ENCODE peak calls at places on chromosome 4, in ten cellular contexts. G is lung; V is GM23248; H is effector memory CD4-positive, alpha-beta T cell; P is mammary epithelial cell; T is sigmoid colon; Y is A673; C is Peyer's patch; M is heart left ventricle; N is CD8-positive, alpha-beta T cell. D is an unnamed sample.

GRCh38 chr4:95248713-95249401 is 299.9 kb downstream of the UNC5C start:
- DNase-seq in G (no peak), V (peak), H (no peak), P (peak), T (no peak), Y (no peak), C (no peak), M (no peak), N (no peak), D (no peak)

GRCh38 chr4:70425306-70425705 is 27.6 kb downstream of the OPRPN start:
- DNase-seq in G (no peak), V (no peak), H (no peak), P (no peak), T (no peak), Y (peak), C (no peak), M (no peak), N (no peak), D (no peak)

GRCh38 chr4:93791570-93792195 is 36.9 kb upstream of the ATOH1 start:
- DNase-seq in G (peak), V (peak), H (no peak), P (peak), T (no peak), Y (peak), C (no peak), M (peak), N (no peak), D (peak)

GRCh38 chr4:41346306-41347061 is 89.8 kb downstream of the UCHL1 start:
- DNase-seq in G (no peak), V (peak), H (no peak), P (no peak), T (no peak), Y (peak), C (no peak), M (no peak), N (no peak), D (no peak)

GRCh38 chr4:170979736-170980135 is 833.5 kb upstream of the GALNTL6 start:
- DNase-seq in G (no peak), V (no peak), H (no peak), P (peak), T (no peak), Y (no peak), C (no peak), M (no peak), N (no peak), D (peak)

GRCh38 chr4:127015616-127016015 is 617.1 kb upstream of the INTU start:
- DNase-seq in G (no peak), V (no peak), H (no peak), P (no peak), T (no peak), Y (no peak), C (no peak), M (no peak), N (no peak), D (no peak)

GRCh38 chr4:113584407-113585150 is 177.0 kb downstream of the CAMK2D start:
- DNase-seq in G (no peak), V (peak), H (no peak), P (no peak), T (no peak), Y (peak), C (no peak), M (no peak), N (no peak), D (peak)

GRCh38 chr4:128371004-128371777 is 83.6 kb upstream of the PGRMC2 start:
- DNase-seq in G (no peak), V (peak), H (no peak), P (peak), T (no peak), Y (no peak), C (no peak), M (no peak), N (no peak), D (no peak)

GRCh38 chr4:87270144-87270543 is 49.7 kb upstream of the KLHL8 start:
- DNase-seq in G (no peak), V (peak), H (no peak), P (peak), T (no peak), Y (peak), C (no peak), M (peak), N (no peak), D (peak)

GRCh38 chr4:128556756-128557155 is 252.7 kb upstream of the JADE1 start:
- DNase-seq in G (no peak), V (no peak), H (no peak), P (no peak), T (no peak), Y (no peak), C (no peak), M (no peak), N (no peak), D (no peak)

GRCh38 chr4:169124661-169125060 is 114.6 kb upstream of the CBR4 start:
- DNase-seq in G (no peak), V (no peak), H (no peak), P (peak), T (no peak), Y (no peak), C (no peak), M (no peak), N (no peak), D (no peak)

GRCh38 chr4:186563761-186564160 is 8.4 kb upstream of the MTNR1A start:
- DNase-seq in G (no peak), V (no peak), H (no peak), P (no peak), T (no peak), Y (no peak), C (no peak), M (no peak), N (no peak), D (no peak)

GRCh38 chr4:121072836-121073362 is 564 bp upstream of the NDNF start:
- DNase-seq in G (peak), V (peak), H (no peak), P (no peak), T (peak), Y (no peak), C (no peak), M (peak), N (no peak), D (no peak)

GRCh38 chr4:87266986-87267385 is 46.6 kb upstream of the KLHL8 start:
- DNase-seq in G (no peak), V (no peak), H (no peak), P (no peak), T (no peak), Y (no peak), C (no peak), M (no peak), N (no peak), D (no peak)

GRCh38 chr4:8410641-8411271 is 29.8 kb downstream of the ACOX3 start:
- DNase-seq in G (peak), V (peak), H (no peak), P (peak), T (no peak), Y (peak), C (peak), M (peak), N (no peak), D (peak)

GRCh38 chr4:176957353-176958118 is 164.8 kb upstream of the VEGFC start:
- DNase-seq in G (no peak), V (no peak), H (no peak), P (no peak), T (no peak), Y (no peak), C (no peak), M (no peak), N (no peak), D (no peak)

GRCh38 chr4:99927566-99927965 is 18.9 kb downstream of the DNAJB14 start:
- DNase-seq in G (no peak), V (no peak), H (no peak), P (no peak), T (no peak), Y (no peak), C (no peak), M (no peak), N (no peak), D (no peak)

GRCh38 chr4:161419822-161420221 is 744.0 kb downstream of the FSTL5 start:
- DNase-seq in G (no peak), V (no peak), H (no peak), P (no peak), T (no peak), Y (peak), C (no peak), M (no peak), N (no peak), D (peak)

GRCh38 chr4:112604590-112604989 is 32.1 kb downstream of the ZGRF1 start:
- DNase-seq in G (peak), V (peak), H (peak), P (peak), T (no peak), Y (peak), C (no peak), M (peak), N (no peak), D (peak)

GRCh38 chr4:185566972-185567749 is 31.9 kb upstream of the PDLIM3 start:
- DNase-seq in G (no peak), V (peak), H (no peak), P (no peak), T (peak), Y (peak), C (no peak), M (peak), N (no peak), D (peak)

GRCh38 chr4:125317526-125317880 is 2.7 kb downstream of the FAT4 start:
- DNase-seq in G (no peak), V (peak), H (no peak), P (peak), T (peak), Y (peak), C (peak), M (peak), N (no peak), D (peak)

GRCh38 chr4:111530446-111530845 is 614.8 kb upstream of the FAM241A start:
- DNase-seq in G (no peak), V (no peak), H (no peak), P (no peak), T (no peak), Y (no peak), C (no peak), M (no peak), N (no peak), D (no peak)

GRCh38 chr4:152398060-152398459 is 137.8 kb downstream of the FBXW7 start:
- DNase-seq in G (no peak), V (peak), H (no peak), P (no peak), T (no peak), Y (peak), C (no peak), M (no peak), N (no peak), D (no peak)

GRCh38 chr4:76813070-76813469 is 84.9 kb downstream of the SOWAHB start:
- DNase-seq in G (no peak), V (no peak), H (no peak), P (no peak), T (no peak), Y (no peak), C (no peak), M (no peak), N (no peak), D (no peak)

GRCh38 chr4:91829531-91829930 is 474.2 kb upstream of the GRID2 start:
- DNase-seq in G (no peak), V (no peak), H (no peak), P (peak), T (no peak), Y (no peak), C (no peak), M (no peak), N (no peak), D (no peak)

GRCh38 chr4:89496851-89497250 is 189.3 kb upstream of the GPRIN3 start:
- DNase-seq in G (no peak), V (peak), H (no peak), P (peak), T (no peak), Y (no peak), C (no peak), M (no peak), N (no peak), D (no peak)

GRCh38 chr4:23062188-23062587 is 369.5 kb downstream of the GBA3 start:
- DNase-seq in G (no peak), V (no peak), H (no peak), P (no peak), T (no peak), Y (no peak), C (no peak), M (no peak), N (no peak), D (no peak)

GRCh38 chr4:23477905-23478304 is 411.9 kb downstream of the PPARGC1A start:
- DNase-seq in G (no peak), V (no peak), H (no peak), P (no peak), T (no peak), Y (no peak), C (no peak), M (no peak), N (no peak), D (no peak)

GRCh38 chr4:38670939-38671593 is 7.1 kb downstream of the KLF3 start:
- DNase-seq in G (peak), V (peak), H (no peak), P (no peak), T (no peak), Y (no peak), C (no peak), M (no peak), N (no peak), D (no peak)

GRCh38 chr4:38673109-38673978 is 9.3 kb downstream of the KLF3 start:
- DNase-seq in G (peak), V (peak), H (no peak), P (peak), T (no peak), Y (peak), C (peak), M (peak), N (no peak), D (no peak)

GRCh38 chr4:38670061-38670894 is 6.3 kb downstream of the KLF3 start:
- DNase-seq in G (no peak), V (no peak), H (no peak), P (no peak), T (no peak), Y (no peak), C (no peak), M (no peak), N (no peak), D (no peak)

GRCh38 chr4:38672247-38673071 is 8.5 kb downstream of the KLF3 start:
- DNase-seq in G (no peak), V (no peak), H (no peak), P (no peak), T (no peak), Y (peak), C (no peak), M (no peak), N (no peak), D (no peak)

GRCh38 chr4:38671594-38671943 is 7.6 kb downstream of the KLF3 start:
- DNase-seq in G (no peak), V (no peak), H (no peak), P (no peak), T (no peak), Y (no peak), C (no peak), M (no peak), N (no peak), D (no peak)
- H3K4me3 ChIP-seq in G (no peak), V (no peak), H (no peak), P (no peak), T (no peak), Y (peak), C (peak), M (no peak), N (peak), D (no peak)

GRCh38 chr4:73704314-73705055 is 35.9 kb upstream of the CXCL8 start:
- DNase-seq in G (peak), V (peak), H (no peak), P (peak), T (peak), Y (peak), C (no peak), M (peak), N (no peak), D (peak)

GRCh38 chr4:73702796-73703287 is 37.5 kb upstream of the CXCL8 start:
- DNase-seq in G (no peak), V (no peak), H (no peak), P (no peak), T (no peak), Y (no peak), C (no peak), M (no peak), N (no peak), D (no peak)

GRCh38 chr4:73701116-73701515 is 39.3 kb upstream of the CXCL8 start:
- DNase-seq in G (no peak), V (peak), H (no peak), P (peak), T (no peak), Y (no peak), C (no peak), M (no peak), N (no peak), D (no peak)

GRCh38 chr4:73705056-73705432 is 35.3 kb upstream of the CXCL8 start:
- DNase-seq in G (no peak), V (peak), H (no peak), P (peak), T (no peak), Y (peak), C (no peak), M (no peak), N (no peak), D (peak)

DNA sequence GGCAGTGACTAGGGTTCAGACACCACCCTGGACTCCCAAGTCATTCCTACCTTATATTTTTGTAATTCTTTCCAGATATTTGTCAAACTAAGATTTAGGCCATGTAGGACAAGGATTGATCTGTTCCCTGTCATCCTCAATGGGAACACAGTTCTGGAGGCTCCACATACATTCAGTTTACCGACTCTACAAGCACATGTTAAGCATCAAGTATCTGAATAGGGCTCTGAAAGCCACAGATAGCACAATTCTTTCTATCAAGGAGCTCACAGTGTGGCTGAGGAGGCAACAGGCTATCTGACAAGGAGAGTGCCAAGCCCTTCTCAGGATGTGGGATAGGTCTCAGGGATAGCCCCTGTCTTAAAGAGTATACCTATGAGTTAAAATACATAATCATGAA is 37.0 kb upstream of the CXCL8 start:
- DNase-seq in G (no peak), V (no peak), H (no peak), P (no peak), T (no peak), Y (no peak), C (no peak), M (no peak), N (no peak), D (no peak)
- H3K27ac ChIP-seq in G (no peak), V (peak), H (no peak), P (peak), T (no peak), Y (no peak), C (no peak), M (no peak), N (no peak), D (peak)

GRCh38 chr4:174256277-174256713 is 27.2 kb downstream of the FBXO8 start:
- DNase-seq in G (no peak), V (peak), H (no peak), P (peak), T (no peak), Y (peak), C (no peak), M (no peak), N (no peak), D (peak)
- H3K4me3 ChIP-seq in G (no peak), V (no peak), H (no peak), P (no peak), T (no peak), Y (no peak), C (no peak), M (no peak), N (no peak), D (no peak)

GRCh38 chr4:1288786-1289185 is 905 bp upstream of the MAEA start:
- DNase-seq in G (no peak), V (peak), H (no peak), P (no peak), T (no peak), Y (no peak), C (no peak), M (no peak), N (no peak), D (no peak)
- H3K27ac ChIP-seq in G (peak), V (peak), H (peak), P (peak), T (peak), Y (peak), C (peak), M (peak), N (peak), D (no peak)